ENCODE peak calls at places on chromosomes 16 and 17, in four cellular contexts. D, X, I and E are unnamed samples.

GRCh38 chr17:73189417-73190099 is 3.3 kb upstream of the COG1 start:
- DNase-seq in D (peak), X (peak), I (peak), E (no peak)

GRCh38 chr17:37100231-37100630 is 151.5 kb downstream of the AATF start:
- DNase-seq in D (no peak), X (no peak), I (no peak), E (no peak)

GRCh38 chr17:40663252-40663651 is 1.7 kb downstream of the KRT222 start:
- DNase-seq in D (no peak), X (no peak), I (no peak), E (no peak)

GRCh38 chr16:72829846-72830620 is 217.9 kb downstream of the ZFHX3 start:
- DNase-seq in D (no peak), X (no peak), I (no peak), E (no peak)

GRCh38 chr17:559699-560378 is 154.8 kb downstream of the VPS53 start:
- DNase-seq in D (peak), X (no peak), I (no peak), E (peak)

GRCh38 chr16:53465606-53466290 is 31.5 kb downstream of the RBL2 start:
- DNase-seq in D (peak), X (no peak), I (peak), E (peak)

GRCh38 chr17:34499576-34499975 is 79.8 kb upstream of the TMEM132E start:
- DNase-seq in D (peak), X (no peak), I (no peak), E (no peak)

GRCh38 chr17:33261911-33262665 is 31.0 kb downstream of the ASIC2 start:
- DNase-seq in D (no peak), X (no peak), I (no peak), E (no peak)

GRCh38 chr16:27561216-27561615 is 11.3 kb downstream of the KATNIP start:
- DNase-seq in D (no peak), X (no peak), I (no peak), E (no peak)

GRCh38 chr17:70661342-70662222 is 492.2 kb downstream of the KCNJ2 start:
- DNase-seq in D (peak), X (no peak), I (no peak), E (no peak)